ENCODE peak calls at places on chromosomes 11 and 22, in five cellular contexts. One of them, this sample, is unnamed.
A peak's percentile ranks its signal among the peaks of the same experiment; 100 is the strongest.

GRCh38 chr11:79189604-79190003 is 251.2 kb downstream of the TENM4 start:
- DNase-seq in PC-9: no peak
- DNase-seq in mesendoderm: no peak
- DNase-seq in osteoblast: no peak
- DNase-seq in fibroblast of lung: no peak
- DNase-seq in this sample: no peak

GRCh38 chr11:35077709-35078695 is 61.0 kb upstream of the CD44 start:
- DNase-seq in PC-9: peak; percentile 96
- DNase-seq in mesendoderm: no peak
- DNase-seq in osteoblast: peak; percentile 15
- DNase-seq in fibroblast of lung: peak; percentile 82
- DNase-seq in this sample: no peak

GRCh38 chr11:22674470-22675426 is 8.3 kb downstream of the GAS2 start:
- DNase-seq in PC-9: no peak
- DNase-seq in mesendoderm: no peak
- DNase-seq in osteoblast: no peak
- DNase-seq in fibroblast of lung: no peak
- DNase-seq in this sample: no peak

GRCh38 chr22:25666308-25666707 is 75.7 kb upstream of the MYO18B start:
- DNase-seq in PC-9: no peak
- DNase-seq in mesendoderm: peak; percentile 7
- DNase-seq in osteoblast: no peak
- DNase-seq in fibroblast of lung: no peak
- DNase-seq in this sample: peak; percentile 63

GRCh38 chr22:30868663-30869385 is 99.8 kb downstream of the MORC2 start:
- DNase-seq in PC-9: no peak
- DNase-seq in mesendoderm: no peak
- DNase-seq in osteoblast: peak; percentile 95
- DNase-seq in fibroblast of lung: peak; percentile 50
- DNase-seq in this sample: peak; percentile 10

GRCh38 chr11:130876931-130877330 is 39.3 kb downstream of the SNX19 start:
- DNase-seq in PC-9: no peak
- DNase-seq in mesendoderm: peak; percentile 58
- DNase-seq in osteoblast: peak; percentile 37
- DNase-seq in fibroblast of lung: no peak
- DNase-seq in this sample: no peak

GRCh38 chr11:133843454-133843987 is 1.8 kb downstream of the SPATA19 start:
- DNase-seq in PC-9: no peak
- DNase-seq in mesendoderm: no peak
- DNase-seq in osteoblast: peak; percentile 35
- DNase-seq in fibroblast of lung: no peak
- DNase-seq in this sample: no peak

GRCh38 chr11:118007040-118007439 is 20.8 kb downstream of the IL10RA start:
- DNase-seq in PC-9: no peak
- DNase-seq in mesendoderm: no peak
- DNase-seq in osteoblast: no peak
- DNase-seq in fibroblast of lung: no peak
- DNase-seq in this sample: no peak

GRCh38 chr11:117781650-117782049 is 15.4 kb downstream of the DSCAML1 start:
- DNase-seq in PC-9: no peak
- DNase-seq in mesendoderm: no peak
- DNase-seq in osteoblast: no peak
- DNase-seq in fibroblast of lung: no peak
- DNase-seq in this sample: no peak

GRCh38 chr22:48866906-48867597 is 960.6 kb downstream of the BRD1 start:
- DNase-seq in PC-9: no peak
- DNase-seq in mesendoderm: no peak
- DNase-seq in osteoblast: no peak
- DNase-seq in fibroblast of lung: no peak
- DNase-seq in this sample: peak; percentile 28

GRCh38 chr11:107591446-107592236 is 694 bp downstream of the ELMOD1 start:
- DNase-seq in PC-9: no peak
- DNase-seq in mesendoderm: peak; percentile 44
- DNase-seq in osteoblast: peak; percentile 80
- DNase-seq in fibroblast of lung: peak; percentile 42
- DNase-seq in this sample: no peak

GRCh38 chr22:39898997-39899396 is 1.9 kb upstream of the GRAP2 start:
- DNase-seq in PC-9: no peak
- DNase-seq in mesendoderm: no peak
- DNase-seq in osteoblast: no peak
- DNase-seq in fibroblast of lung: no peak
- DNase-seq in this sample: no peak

GRCh38 chr11:44905131-44905866 is 45.4 kb downstream of the TP53I11 start:
- DNase-seq in PC-9: no peak
- DNase-seq in mesendoderm: no peak
- DNase-seq in osteoblast: no peak
- DNase-seq in fibroblast of lung: peak; percentile 23
- DNase-seq in this sample: no peak

GRCh38 chr11:69390561-69390960 is 90.9 kb upstream of the LINC01488 start:
- DNase-seq in PC-9: no peak
- DNase-seq in mesendoderm: no peak
- DNase-seq in osteoblast: no peak
- DNase-seq in fibroblast of lung: no peak
- DNase-seq in this sample: no peak

GRCh38 chr22:38657248-38657909 is 941 bp downstream of the CBY1 start:
- DNase-seq in PC-9: peak; percentile 47
- DNase-seq in mesendoderm: peak; percentile 51
- DNase-seq in osteoblast: peak; percentile 56
- DNase-seq in fibroblast of lung: peak; percentile 32
- DNase-seq in this sample: no peak

GRCh38 chr11:104997288-104997687 is 25.7 kb downstream of the CASP5 start:
- DNase-seq in PC-9: no peak
- DNase-seq in mesendoderm: no peak
- DNase-seq in osteoblast: peak; percentile 36
- DNase-seq in fibroblast of lung: no peak
- DNase-seq in this sample: no peak

GRCh38 chr22:48741540-48741939 is 1086.1 kb downstream of the BRD1 start:
- DNase-seq in PC-9: no peak
- DNase-seq in mesendoderm: no peak
- DNase-seq in osteoblast: peak; percentile 66
- DNase-seq in fibroblast of lung: no peak
- DNase-seq in this sample: no peak

GRCh38 chr22:45469573-45470383 is 32.9 kb upstream of the FBLN1 start:
- DNase-seq in PC-9: peak; percentile 92
- DNase-seq in mesendoderm: no peak
- DNase-seq in osteoblast: no peak
- DNase-seq in fibroblast of lung: peak; percentile 21
- DNase-seq in this sample: no peak

GRCh38 chr11:128603752-128604472 is 16.6 kb upstream of the ETS1 start:
- DNase-seq in PC-9: no peak
- DNase-seq in mesendoderm: peak; percentile 77
- DNase-seq in osteoblast: no peak
- DNase-seq in fibroblast of lung: no peak
- DNase-seq in this sample: no peak

GRCh38 chr11:120682866-120683265 is 171.3 kb downstream of the GRIK4 start:
- DNase-seq in PC-9: no peak
- DNase-seq in mesendoderm: no peak
- DNase-seq in osteoblast: peak; percentile 81
- DNase-seq in fibroblast of lung: peak; percentile 78
- DNase-seq in this sample: no peak

GRCh38 chr11:32033491-32033890 is 57.4 kb upstream of the RCN1 start:
- DNase-seq in PC-9: no peak
- DNase-seq in mesendoderm: no peak
- DNase-seq in osteoblast: no peak
- DNase-seq in fibroblast of lung: peak; percentile 30
- DNase-seq in this sample: no peak

GRCh38 chr22:30474683-30475424 is 3.0 kb upstream of the SEC14L3 start:
- DNase-seq in PC-9: peak; percentile 64
- DNase-seq in mesendoderm: peak; percentile 64
- DNase-seq in osteoblast: no peak
- DNase-seq in fibroblast of lung: no peak
- DNase-seq in this sample: no peak

GRCh38 chr11:1237128-1237580 is 14.3 kb downstream of the MUC5B start:
- DNase-seq in PC-9: no peak
- DNase-seq in mesendoderm: no peak
- DNase-seq in osteoblast: peak; percentile 90
- DNase-seq in fibroblast of lung: no peak
- DNase-seq in this sample: no peak

GRCh38 chr11:65095974-65096806 is at the start of gene VPS51:
- DNase-seq in PC-9: peak; percentile 84
- DNase-seq in mesendoderm: peak; percentile 96
- DNase-seq in osteoblast: peak; percentile 97
- DNase-seq in fibroblast of lung: peak; percentile 90
- DNase-seq in this sample: peak; percentile 83

GRCh38 chr11:64844330-64845124 is at the start of gene CDC42BPG:
- DNase-seq in PC-9: peak; percentile 73
- DNase-seq in mesendoderm: peak; percentile 91
- DNase-seq in osteoblast: peak; percentile 100
- DNase-seq in fibroblast of lung: peak; percentile 53
- DNase-seq in this sample: peak; percentile 76

DNA sequence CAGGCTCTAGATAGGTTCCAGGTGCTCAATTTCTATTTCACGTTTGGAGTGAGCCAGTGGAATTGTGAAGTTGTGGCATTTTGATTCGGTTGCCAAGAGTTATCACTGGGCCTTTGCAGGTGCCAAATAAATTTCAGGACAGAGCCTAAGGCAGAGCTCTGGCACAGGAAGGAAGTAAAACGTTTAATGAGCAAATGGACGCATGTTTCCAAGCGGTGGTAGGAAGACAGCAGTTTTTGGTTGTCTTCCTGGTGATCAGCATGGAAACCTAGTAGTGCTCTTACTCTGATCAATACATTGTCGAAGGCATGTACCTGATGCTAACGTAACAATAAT is 452 bp downstream of the BIRC3 start:
- DNase-seq in PC-9: no peak
- DNase-seq in mesendoderm: no peak
- DNase-seq in osteoblast: peak; percentile 21
- DNase-seq in fibroblast of lung: no peak
- DNase-seq in this sample: no peak
- H3K4me1 ChIP-seq in PC-9: peaks cover 29% of the 10 kb centered on the region
- H3K4me1 ChIP-seq in mesendoderm: no peaks in the 10 kb centered on the region
- H3K4me1 ChIP-seq in osteoblast: peaks cover 24% of the 10 kb centered on the region
- H3K4me1 ChIP-seq in fibroblast of lung: peaks cover 5% of the 10 kb centered on the region
- H3K4me1 ChIP-seq in this sample: peaks cover 4% of the 10 kb centered on the region

DNA sequence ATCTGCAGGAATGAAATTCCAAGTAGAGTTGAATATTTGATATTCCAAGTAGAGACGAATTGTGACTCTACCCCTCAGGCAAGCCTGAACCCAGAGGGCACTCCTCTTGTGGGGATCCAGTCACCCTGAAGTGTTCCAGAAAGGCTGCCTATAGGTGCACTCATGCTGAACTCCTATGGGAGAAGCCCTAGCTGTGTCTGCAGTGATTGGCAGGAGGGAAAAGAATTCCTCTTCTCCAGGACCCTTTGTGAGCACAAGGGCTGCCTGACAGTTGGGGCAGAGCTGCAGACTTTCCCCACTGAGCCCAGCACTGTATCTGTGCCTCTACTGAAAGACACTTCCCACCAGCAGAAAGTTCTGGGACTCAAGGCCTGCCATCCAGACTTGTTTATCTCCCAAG is 35.0 kb downstream of the BBOX1 start:
- DNase-seq in PC-9: no peak
- DNase-seq in mesendoderm: no peak
- DNase-seq in osteoblast: no peak
- DNase-seq in fibroblast of lung: no peak
- DNase-seq in this sample: no peak
- H3K4me3 ChIP-seq in PC-9: no peak overlapping the region
- H3K4me3 ChIP-seq in mesendoderm: no peak overlapping the region
- H3K4me3 ChIP-seq in osteoblast: no peak overlapping the region
- H3K4me3 ChIP-seq in fibroblast of lung: no peak overlapping the region
- H3K4me3 ChIP-seq in this sample: no peak overlapping the region

GRCh38 chr22:20204821-20205220 is 54.0 kb upstream of the CCDC188 start:
- DNase-seq in PC-9: no peak
- DNase-seq in mesendoderm: no peak
- DNase-seq in osteoblast: no peak
- DNase-seq in fibroblast of lung: no peak
- DNase-seq in this sample: no peak
- H3K4me1 ChIP-seq in PC-9: peaks cover 20% of the 10 kb centered on the region
- H3K4me1 ChIP-seq in mesendoderm: peaks cover 15% of the 10 kb centered on the region
- H3K4me1 ChIP-seq in osteoblast: peaks cover 4% of the 10 kb centered on the region
- H3K4me1 ChIP-seq in fibroblast of lung: peaks cover 26% of the 10 kb centered on the region
- H3K4me1 ChIP-seq in this sample: peaks cover 41% of the 10 kb centered on the region

GRCh38 chr11:73310076-73310475 is 2.0 kb downstream of the ARHGEF17 start:
- DNase-seq in PC-9: no peak
- DNase-seq in mesendoderm: no peak
- DNase-seq in osteoblast: no peak
- DNase-seq in fibroblast of lung: no peak
- DNase-seq in this sample: no peak
- H3K4me3 ChIP-seq in PC-9: peak overlapping the region; percentile 95
- H3K4me3 ChIP-seq in mesendoderm: no peak overlapping the region
- H3K4me3 ChIP-seq in osteoblast: peak overlapping the region; percentile 89
- H3K4me3 ChIP-seq in fibroblast of lung: peak overlapping the region; percentile 85
- H3K4me3 ChIP-seq in this sample: peak overlapping the region; percentile 63

GRCh38 chr11:8192896-8193209 is 24.0 kb upstream of the RIC3 start:
- DNase-seq in PC-9: no peak
- DNase-seq in mesendoderm: no peak
- DNase-seq in osteoblast: no peak
- DNase-seq in fibroblast of lung: no peak
- DNase-seq in this sample: no peak
- H3K4me1 ChIP-seq in PC-9: no peaks in the 10 kb centered on the region
- H3K4me1 ChIP-seq in mesendoderm: no peaks in the 10 kb centered on the region
- H3K4me1 ChIP-seq in osteoblast: no peaks in the 10 kb centered on the region
- H3K4me1 ChIP-seq in fibroblast of lung: no peaks in the 10 kb centered on the region
- H3K4me1 ChIP-seq in this sample: no peaks in the 10 kb centered on the region

GRCh38 chr11:119626910-119627305 is 102.1 kb downstream of the NECTIN1 start:
- DNase-seq in PC-9: no peak
- DNase-seq in mesendoderm: no peak
- DNase-seq in osteoblast: peak; percentile 70
- DNase-seq in fibroblast of lung: no peak
- DNase-seq in this sample: no peak

GRCh38 chr11:119624102-119624615 is 104.8 kb downstream of the NECTIN1 start:
- DNase-seq in PC-9: no peak
- DNase-seq in mesendoderm: no peak
- DNase-seq in osteoblast: peak; percentile 90
- DNase-seq in fibroblast of lung: no peak
- DNase-seq in this sample: no peak

GRCh38 chr11:119623682-119624081 is 105.3 kb downstream of the NECTIN1 start:
- DNase-seq in PC-9: no peak
- DNase-seq in mesendoderm: no peak
- DNase-seq in osteoblast: no peak
- DNase-seq in fibroblast of lung: no peak
- DNase-seq in this sample: no peak

GRCh38 chr11:119626197-119626909 is 102.6 kb downstream of the NECTIN1 start:
- DNase-seq in PC-9: no peak
- DNase-seq in mesendoderm: no peak
- DNase-seq in osteoblast: peak; percentile 90
- DNase-seq in fibroblast of lung: no peak
- DNase-seq in this sample: no peak

DNA sequence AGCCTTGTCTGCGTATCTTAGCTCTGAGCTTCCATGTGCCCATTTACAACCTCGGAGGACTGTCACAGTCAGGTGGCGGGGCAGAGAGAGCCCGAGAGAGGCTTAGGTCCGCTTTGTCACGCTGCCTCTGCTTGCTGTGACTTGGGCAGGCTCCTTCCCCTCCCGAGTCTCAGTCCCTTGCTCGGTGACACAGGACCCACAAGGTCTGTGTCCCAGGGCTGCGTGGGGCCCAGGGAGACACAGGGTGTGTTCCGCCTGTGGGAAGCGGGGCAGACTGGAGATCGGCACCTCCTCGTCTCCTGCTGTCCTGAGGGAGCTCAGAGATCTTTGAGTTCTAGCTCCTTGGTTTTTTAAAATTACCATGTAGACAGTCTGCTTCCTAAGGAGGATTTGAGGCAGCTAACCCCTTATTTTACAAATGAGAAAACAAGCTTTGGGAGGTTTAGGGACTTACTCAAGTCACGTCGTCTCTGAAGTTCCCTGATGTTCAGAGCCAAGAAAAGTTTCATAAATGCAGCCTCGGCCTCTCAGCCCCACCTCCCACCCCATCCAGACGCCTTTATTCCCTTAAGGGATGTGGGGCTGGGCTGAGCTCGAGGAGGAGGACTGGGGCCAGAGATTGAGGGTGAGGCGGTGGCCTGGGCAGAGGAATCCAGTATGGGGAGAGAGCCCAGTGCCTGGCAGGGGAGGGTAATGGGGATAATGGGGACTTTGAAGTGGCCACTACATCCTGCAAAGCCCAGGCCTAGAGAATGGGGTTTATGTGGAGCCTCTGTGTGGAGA is 103.6 kb downstream of the NECTIN1 start:
- DNase-seq in PC-9: no peak
- DNase-seq in mesendoderm: no peak
- DNase-seq in osteoblast: no peak
- DNase-seq in fibroblast of lung: no peak
- DNase-seq in this sample: peak; percentile 28
- H3K4me3 ChIP-seq in PC-9: no peak overlapping the region
- H3K4me3 ChIP-seq in mesendoderm: no peak overlapping the region
- H3K4me3 ChIP-seq in osteoblast: no peak overlapping the region
- H3K4me3 ChIP-seq in fibroblast of lung: no peak overlapping the region
- H3K4me3 ChIP-seq in this sample: no peak overlapping the region

This sample was measured in heart right ventricle.